ENCODE peak calls at places on chromosomes 1 and 21, in five cellular contexts. M, O, W, E and B are unnamed samples.

GRCh38 chr1:7667625-7668218 is 103.4 kb upstream of the VAMP3 start:
- DNase-seq in M (peak), O (peak), W (peak), E (peak), B (peak)

GRCh38 chr1:26159113-26160039 is 497 bp downstream of the FAM110D start:
- DNase-seq in M (no peak), O (no peak), W (no peak), E (no peak), B (no peak)

GRCh38 chr1:47767741-47768100 is 229.5 kb downstream of the TRABD2B start:
- DNase-seq in M (no peak), O (peak), W (no peak), E (no peak), B (no peak)

GRCh38 chr21:34846214-34846575 is 177.4 kb downstream of the CLIC6 start:
- DNase-seq in M (no peak), O (no peak), W (no peak), E (no peak), B (no peak)

GRCh38 chr1:181056560-181056959 is 22.8 kb downstream of the MR1 start:
- DNase-seq in M (no peak), O (no peak), W (no peak), E (no peak), B (no peak)

GRCh38 chr1:115210302-115210711 is 121.0 kb upstream of the TSPAN2 start:
- DNase-seq in M (no peak), O (no peak), W (no peak), E (no peak), B (peak)

GRCh38 chr1:75472089-75472970 is 138.6 kb downstream of the SLC44A5 start:
- DNase-seq in M (no peak), O (no peak), W (no peak), E (no peak), B (no peak)

GRCh38 chr21:37562920-37563640 is 196.5 kb downstream of the DYRK1A start:
- DNase-seq in M (no peak), O (peak), W (no peak), E (peak), B (no peak)

GRCh38 chr1:202081992-202082391 is 40.7 kb upstream of the GPR37L1 start:
- DNase-seq in M (no peak), O (no peak), W (no peak), E (no peak), B (no peak)

GRCh38 chr1:225882008-225882698 is at the start of gene TMEM63A:
- DNase-seq in M (peak), O (peak), W (peak), E (no peak), B (peak)

GRCh38 chr1:212070720-212071302 is 35.3 kb downstream of the DTL start:
- DNase-seq in M (no peak), O (no peak), W (no peak), E (peak), B (no peak)

GRCh38 chr1:226628624-226629155 is 80.1 kb downstream of the STUM start:
- DNase-seq in M (no peak), O (no peak), W (no peak), E (peak), B (no peak)

GRCh38 chr21:19244502-19245187 is 841.1 kb upstream of the TMPRSS15 start:
- DNase-seq in M (no peak), O (no peak), W (no peak), E (no peak), B (no peak)

GRCh38 chr1:21262282-21263051 is 27.8 kb downstream of the ECE1 start:
- DNase-seq in M (peak), O (peak), W (peak), E (peak), B (peak)

GRCh38 chr1:158951956-158952355 is 20.6 kb downstream of the PYHIN1 start:
- DNase-seq in M (peak), O (no peak), W (no peak), E (no peak), B (no peak)

GRCh38 chr1:32071758-32072621 is 749 bp upstream of the TMEM39B start:
- DNase-seq in M (no peak), O (no peak), W (no peak), E (peak), B (peak)

GRCh38 chr1:209648366-209648765 is 3.9 kb downstream of the LAMB3 start:
- DNase-seq in M (no peak), O (no peak), W (no peak), E (no peak), B (no peak)

GRCh38 chr1:201313086-201313485 is 29.8 kb downstream of the PKP1 start:
- DNase-seq in M (no peak), O (no peak), W (no peak), E (no peak), B (no peak)

GRCh38 chr1:2050482-2050792 is 226 bp downstream of the PRKCZ start:
- DNase-seq in M (no peak), O (peak), W (no peak), E (no peak), B (no peak)

GRCh38 chr1:3443759-3444697 is 10.4 kb upstream of the ARHGEF16 start:
- DNase-seq in M (no peak), O (no peak), W (no peak), E (no peak), B (no peak)

GRCh38 chr1:204072951-204073836 is at the start of gene SOX13:
- DNase-seq in M (peak), O (peak), W (no peak), E (peak), B (peak)

GRCh38 chr1:52627028-52627427 is 5.9 kb upstream of the SHISAL2A start:
- DNase-seq in M (no peak), O (no peak), W (no peak), E (no peak), B (no peak)

GRCh38 chr1:186234976-186235686 is 139.9 kb downstream of the TPR start:
- DNase-seq in M (no peak), O (no peak), W (no peak), E (no peak), B (no peak)

GRCh38 chr1:78177708-78178270 is 132.0 kb downstream of the GIPC2 start:
- DNase-seq in M (no peak), O (no peak), W (no peak), E (no peak), B (no peak)

GRCh38 chr21:29130234-29130993 is at the start of gene MAP3K7CL:
- DNase-seq in M (no peak), O (no peak), W (peak), E (no peak), B (peak)

GRCh38 chr1:101964708-101965107 is 32.0 kb downstream of the OLFM3 start:
- DNase-seq in M (no peak), O (no peak), W (no peak), E (no peak), B (no peak)

GRCh38 chr1:113683384-113684152 is 75.7 kb downstream of the PHTF1 start:
- DNase-seq in M (no peak), O (no peak), W (no peak), E (no peak), B (no peak)